ENCODE peak calls at places on chromosomes 5 and 9, in ten cellular contexts. O, R, N, I, K, P, S, X, B and A are unnamed samples.
A peak's percentile ranks its signal among the peaks of the same experiment; 100 is the strongest.

GRCh38 chr9:87711857-87712800 is 13.8 kb upstream of the CTSL start:
- DNase-seq in K (no peak), O (no peak), P (peak; percentile 70), B (peak; percentile 30), N (peak; percentile 44), I (no peak), R (peak; percentile 89), X (peak; percentile 82), S (no peak), A (peak; percentile 29)

GRCh38 chr5:143129203-143129602 is 274.3 kb downstream of the NR3C1 start:
- DNase-seq in R (no peak), P (no peak), N (no peak), K (no peak), B (no peak), I (no peak), O (no peak), X (no peak), S (no peak), A (no peak)

GRCh38 chr5:142522983-142523382 is 162.9 kb downstream of the FGF1 start:
- DNase-seq in B (no peak), R (no peak), S (no peak), I (no peak), N (no peak), O (no peak), P (no peak), X (no peak), K (no peak), A (no peak)

GRCh38 chr9:16540996-16541668 is 329.3 kb downstream of the BNC2 start:
- DNase-seq in B (no peak), N (no peak), R (no peak), K (no peak), I (no peak), P (no peak), O (no peak), X (peak; percentile 37), S (no peak), A (no peak)

GRCh38 chr9:105405514-105406131 is 42.2 kb upstream of the FSD1L start:
- DNase-seq in I (peak; percentile 81), N (no peak), R (no peak), K (no peak), B (no peak), O (no peak), S (no peak), X (no peak), P (no peak), A (no peak)

GRCh38 chr5:96922452-96923244 is 13.2 kb upstream of the LNPEP start:
- DNase-seq in B (no peak), N (no peak), I (no peak), K (no peak), R (no peak), X (no peak), P (no peak), S (no peak), O (no peak), A (no peak)

GRCh38 chr5:74643160-74643562 is 2.6 kb upstream of the ENC1 start:
- DNase-seq in R (peak; percentile 94), I (no peak), B (no peak), P (no peak), X (peak; percentile 91), K (peak; percentile 48), O (no peak), N (peak; percentile 92), S (no peak), A (no peak)

GRCh38 chr5:172954277-172954676 is 4.9 kb upstream of the RPL26L1 start:
- DNase-seq in X (no peak), S (no peak), P (no peak), N (no peak), R (no peak), I (no peak), B (no peak), K (no peak), O (no peak), A (no peak)

GRCh38 chr9:129343697-129344375 is 165.8 kb upstream of the IER5L start:
- DNase-seq in S (peak; percentile 76), X (peak; percentile 60), N (no peak), I (no peak), O (peak; percentile 91), B (peak; percentile 73), R (peak; percentile 75), K (peak; percentile 62), P (peak; percentile 92), A (peak; percentile 86)

GRCh38 chr9:4866239-4866969 is 73.7 kb downstream of the RCL1 start:
- DNase-seq in K (no peak), P (no peak), B (no peak), S (no peak), N (no peak), R (no peak), I (no peak), X (no peak), O (no peak), A (no peak)

GRCh38 chr5:103847060-103847459 is 284.5 kb upstream of the NUDT12 start:
- DNase-seq in I (no peak), N (peak; percentile 9), K (no peak), P (no peak), X (peak; percentile 9), R (no peak), O (no peak), S (no peak), B (no peak), A (no peak)

GRCh38 chr9:89632136-89633135 is 27.6 kb downstream of the GADD45G start:
- DNase-seq in B (no peak), K (no peak), R (no peak), O (no peak), X (no peak), S (no peak), N (no peak), P (no peak), I (no peak), A (no peak)

GRCh38 chr5:103224118-103224893 is 34.3 kb upstream of the MACIR start:
- DNase-seq in X (peak; percentile 78), N (peak; percentile 87), K (peak; percentile 57), S (no peak), R (peak; percentile 93), P (no peak), B (no peak), O (no peak), I (peak; percentile 69), A (peak; percentile 31)

GRCh38 chr9:131258186-131258585 is 18.1 kb downstream of the FAM78A start:
- DNase-seq in X (no peak), R (no peak), K (no peak), P (no peak), I (no peak), S (no peak), B (peak; percentile 69), N (no peak), O (no peak), A (peak; percentile 71)

GRCh38 chr9:7592321-7593319 is 207.0 kb downstream of the DMAC1 start:
- DNase-seq in B (no peak), I (no peak), O (no peak), X (no peak), K (no peak), S (no peak), R (no peak), P (no peak), N (peak; percentile 5), A (no peak)

GRCh38 chr9:114011313-114011712 is 66.8 kb downstream of the AMBP start:
- DNase-seq in K (no peak), N (no peak), X (no peak), O (no peak), P (no peak), S (no peak), R (no peak), I (no peak), B (no peak), A (no peak)

GRCh38 chr5:35899805-35900204 is 38.6 kb downstream of the CAPSL start:
- DNase-seq in X (no peak), S (no peak), I (peak; percentile 86), O (no peak), P (no peak), R (no peak), B (no peak), K (no peak), N (no peak), A (no peak)

DNA sequence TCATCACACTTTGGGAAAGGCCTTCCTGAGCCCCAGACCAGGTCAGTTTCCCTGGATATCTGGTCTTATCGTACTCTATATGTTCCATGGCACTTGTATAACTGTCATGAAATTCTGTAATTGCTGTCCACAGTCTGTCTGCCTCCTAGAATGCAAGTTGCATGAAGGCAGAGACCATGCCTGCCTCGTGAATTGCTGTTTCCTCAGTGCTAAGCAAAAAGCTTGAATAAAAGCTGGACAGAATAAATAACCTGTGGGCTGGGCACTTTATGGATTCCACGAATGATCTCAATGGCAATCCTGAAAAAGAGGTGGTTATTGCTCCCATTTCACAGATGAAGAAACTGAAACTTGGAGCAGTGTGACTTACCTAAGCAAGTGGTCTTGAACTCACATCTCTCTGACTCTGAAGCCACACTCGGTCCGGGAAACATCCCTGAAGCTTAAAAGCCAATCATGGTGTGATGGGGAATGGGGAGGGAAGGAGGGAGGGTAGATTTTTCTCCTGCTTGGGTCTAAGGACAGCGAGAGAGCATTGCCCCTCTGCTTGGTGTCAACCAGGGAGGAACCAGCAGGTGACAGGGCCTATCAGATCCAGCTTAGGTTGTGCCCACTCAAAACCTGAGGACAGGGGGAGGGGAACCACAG is 13.2 kb upstream of the LHX2 start:
- DNase-seq in N (no peak), B (no peak), R (no peak), O (no peak), K (no peak), I (no peak), P (no peak), S (no peak), X (no peak), A (no peak)
- H3K27me3 ChIP-seq in N (peaks cover 91% of the 10 kb centered on the region), B (no peaks in the 10 kb centered on the region), R (peaks cover 97% of the 10 kb centered on the region), O (peaks cover 92% of the 10 kb centered on the region), K (peaks cover 54% of the 10 kb centered on the region), I (peaks cover 8% of the 10 kb centered on the region), P (no peaks in the 10 kb centered on the region), S (peaks cover 13% of the 10 kb centered on the region), X (peaks cover 63% of the 10 kb centered on the region), A (no peaks in the 10 kb centered on the region)

GRCh38 chr9:134975253-134975652 is 57.5 kb upstream of the FCN1 start:
- DNase-seq in S (no peak), B (no peak), K (no peak), P (no peak), N (no peak), I (no peak), X (no peak), R (no peak), O (no peak), A (no peak)
- H3K4me3 ChIP-seq in S (no peak overlapping the region), B (no peak overlapping the region), K (no peak overlapping the region), P (no peak overlapping the region), N (no peak overlapping the region), I (no peak overlapping the region), X (no peak overlapping the region), R (no peak overlapping the region), O (no peak overlapping the region), A (no peak overlapping the region)

DNA sequence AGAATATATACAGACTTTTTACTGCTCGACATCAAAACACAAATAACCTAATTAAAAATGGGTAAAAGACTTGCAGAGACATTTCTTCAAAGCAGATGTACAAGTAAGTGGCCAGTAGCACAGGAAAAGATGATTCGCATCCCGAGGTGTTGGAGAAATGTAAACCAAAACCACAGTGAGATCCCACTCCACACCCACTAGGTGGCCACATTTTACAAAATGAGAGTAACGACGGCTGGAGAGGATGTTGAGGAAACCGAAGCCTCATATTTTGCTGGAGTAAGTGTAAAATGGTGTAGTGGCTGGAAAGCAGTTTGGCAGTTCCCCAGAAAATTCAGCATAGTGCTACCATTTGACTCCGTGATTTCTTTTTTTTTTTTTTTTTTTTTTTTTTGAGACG is 21.3 kb upstream of the GBGT1 start:
- DNase-seq in X (peak; percentile 59), S (peak; percentile 34), K (peak; percentile 64), R (peak; percentile 90), O (no peak), I (peak; percentile 57), N (peak; percentile 90), B (no peak), P (no peak), A (no peak)
- H3K27me3 ChIP-seq in X (peaks cover 17% of the 10 kb centered on the region), S (no peaks in the 10 kb centered on the region), K (no peaks in the 10 kb centered on the region), R (peaks cover 44% of the 10 kb centered on the region), O (peaks cover 5% of the 10 kb centered on the region), I (peaks cover 3% of the 10 kb centered on the region), N (peaks cover 47% of the 10 kb centered on the region), B (no peaks in the 10 kb centered on the region), P (no peaks in the 10 kb centered on the region), A (no peaks in the 10 kb centered on the region)

GRCh38 chr9:124260769-124261603 is 3.2 kb downstream of the NEK6 start:
- DNase-seq in I (no peak), R (peak; percentile 80), B (no peak), P (peak; percentile 75), N (no peak), X (peak; percentile 63), O (no peak), S (no peak), K (no peak), A (no peak)
- H3K4me3 ChIP-seq in I (no peak overlapping the region), R (no peak overlapping the region), B (peak overlapping the region; percentile 6), P (no peak overlapping the region), N (no peak overlapping the region), X (peak overlapping the region; percentile 12), O (peak overlapping the region; percentile 93), S (no peak overlapping the region), K (no peak overlapping the region), A (no peak overlapping the region)